ENCODE peak calls at places on chromosomes 12 and 14, in four cellular contexts. W is neural progenitor cell, F is Karpas-422, G is fibroblast of mammary gland. R is an unnamed sample.

GRCh38 chr12:39103552-39104165 is 198.3 kb upstream of the CPNE8 start:
- DNase-seq in F (peak), W (peak), G (peak), R (no peak)

GRCh38 chr12:14954269-14954668 is 7.1 kb downstream of the ARHGDIB start:
- DNase-seq in F (no peak), W (no peak), G (no peak), R (no peak)

GRCh38 chr12:127241056-127241830 is 1025.7 kb upstream of the TMEM132C start:
- DNase-seq in W (no peak), F (no peak), G (peak), R (peak)

GRCh38 chr14:24376448-24377070 is 8.6 kb downstream of the NFATC4 start:
- DNase-seq in W (peak), F (no peak), G (no peak), R (no peak)

GRCh38 chr14:44634692-44635091 is 127.6 kb upstream of the FSCB start:
- DNase-seq in G (no peak), W (no peak), F (no peak), R (no peak)

GRCh38 chr12:12599750-12600643 is 11.7 kb upstream of the CREBL2 start:
- DNase-seq in F (no peak), G (no peak), W (no peak), R (no peak)

GRCh38 chr12:117803013-117803412 is 165.8 kb downstream of the KSR2 start:
- DNase-seq in W (no peak), G (no peak), F (no peak), R (no peak)

GRCh38 chr12:124686001-124686884 is 118.8 kb upstream of the NCOR2 start:
- DNase-seq in G (peak), F (peak), W (no peak), R (no peak)

GRCh38 chr12:68487721-68488309 is 122.9 kb upstream of the RAP1B start:
- DNase-seq in W (no peak), G (no peak), F (no peak), R (no peak)

GRCh38 chr12:89539425-89540117 is 13.7 kb upstream of the POC1B start:
- DNase-seq in W (no peak), G (no peak), F (no peak), R (no peak)

GRCh38 chr12:97748298-97748697 is 285.7 kb downstream of the RMST start:
- DNase-seq in F (no peak), W (no peak), G (no peak), R (no peak)

GRCh38 chr12:68497112-68497511 is 113.6 kb upstream of the RAP1B start:
- DNase-seq in G (no peak), W (no peak), F (no peak), R (no peak)

GRCh38 chr14:88868558-88869159 is 44.2 kb downstream of the TTC8 start:
- DNase-seq in F (peak), W (no peak), G (peak), R (no peak)

GRCh38 chr12:95634622-95635621 is 83.6 kb upstream of the USP44 start:
- DNase-seq in W (no peak), F (no peak), G (no peak), R (peak)

GRCh38 chr14:66284346-66284745 is 201.8 kb upstream of the CCDC196 start:
- DNase-seq in G (peak), F (no peak), W (no peak), R (peak)

GRCh38 chr12:7693793-7694192 is 1.8 kb downstream of the GDF3 start:
- DNase-seq in W (no peak), F (no peak), G (no peak), R (no peak)

GRCh38 chr12:108797677-108798076 is 59.7 kb downstream of the SSH1 start:
- DNase-seq in F (no peak), W (no peak), G (no peak), R (no peak)

GRCh38 chr12:14836336-14837210 is 6.8 kb downstream of the ART4 start:
- DNase-seq in F (no peak), G (peak), W (no peak), R (peak)

GRCh38 chr14:64755661-64756265 is 51.5 kb downstream of the PLEKHG3 start:
- DNase-seq in G (peak), F (no peak), W (no peak), R (peak)

GRCh38 chr14:75519826-75520692 is 2.2 kb upstream of the BATF start:
- DNase-seq in W (no peak), G (peak), F (no peak), R (peak)

GRCh38 chr14:65910108-65910507 is 497.6 kb downstream of the FUT8 start:
- DNase-seq in F (no peak), W (no peak), G (peak), R (peak)

GRCh38 chr14:62289471-62289870 is 527.3 kb downstream of the SNAPC1 start:
- DNase-seq in F (no peak), W (no peak), G (peak), R (no peak)

GRCh38 chr14:56805201-56805991 is 4.9 kb downstream of the OTX2 start:
- DNase-seq in W (peak), F (no peak), G (no peak), R (no peak)

GRCh38 chr12:55746147-55746912 is 3.4 kb downstream of the GDF11 start:
- DNase-seq in F (no peak), W (no peak), G (no peak), R (no peak)

GRCh38 chr12:17802657-17803641 is 287.0 kb downstream of the RERGL start:
- DNase-seq in G (no peak), W (no peak), F (no peak), R (no peak)

GRCh38 chr14:61505815-61506809 is 184.7 kb downstream of the PRKCH start:
- DNase-seq in W (no peak), F (no peak), G (peak), R (no peak)

GRCh38 chr12:67339530-67339929 is 70.4 kb downstream of the CAND1 start:
- DNase-seq in F (no peak), W (no peak), G (no peak), R (no peak)

GRCh38 chr12:43069768-43070221 is 480.2 kb upstream of the PRICKLE1 start:
- DNase-seq in G (peak), F (no peak), W (no peak), R (no peak)

GRCh38 chr12:76123301-76124212 is 39.1 kb upstream of the NAP1L1 start:
- DNase-seq in W (peak), F (no peak), G (peak), R (no peak)

GRCh38 chr14:77059276-77059934 is 30.9 kb upstream of the IRF2BPL start:
- DNase-seq in G (peak), F (no peak), W (peak), R (peak)

GRCh38 chr14:99586761-99587462 is 17.1 kb downstream of the CCDC85C start:
- DNase-seq in F (no peak), W (no peak), G (no peak), R (no peak)

GRCh38 chr14:96956464-96957239 is 159.5 kb downstream of the VRK1 start:
- DNase-seq in G (no peak), W (no peak), F (no peak), R (no peak)

GRCh38 chr12:93819048-93819491 is 141.9 kb downstream of the CRADD start:
- DNase-seq in F (no peak), G (peak), W (no peak), R (no peak)

GRCh38 chr12:13179159-13180074 is 17.1 kb upstream of the EMP1 start:
- DNase-seq in F (peak), G (peak), W (peak), R (no peak)

GRCh38 chr12:124520258-124520657 is 47.2 kb downstream of the NCOR2 start:
- DNase-seq in W (no peak), G (peak), F (no peak), R (no peak)

GRCh38 chr12:65164244-65164643 is 5.1 kb upstream of the LEMD3 start:
- DNase-seq in G (no peak), W (no peak), F (no peak), R (no peak)

GRCh38 chr14:105314287-105315185 is at the start of gene PACS2:
- DNase-seq in F (peak), W (peak), G (peak), R (no peak)

GRCh38 chr14:105315941-105316562 is 1.5 kb downstream of the PACS2 start:
- DNase-seq in W (no peak), F (no peak), G (no peak), R (no peak)

GRCh38 chr14:105313381-105314286 is 914 bp upstream of the PACS2 start:
- DNase-seq in W (peak), G (no peak), F (no peak), R (no peak)

GRCh38 chr14:105316563-105316941 is 2.0 kb downstream of the PACS2 start:
- DNase-seq in F (no peak), W (no peak), G (no peak), R (no peak)

GRCh38 chr14:105315211-105315721 is 718 bp downstream of the PACS2 start:
- DNase-seq in G (no peak), W (peak), F (no peak), R (no peak)
- H3K4me3 ChIP-seq in G (peak), W (peak), F (peak), R (peak)

DNA sequence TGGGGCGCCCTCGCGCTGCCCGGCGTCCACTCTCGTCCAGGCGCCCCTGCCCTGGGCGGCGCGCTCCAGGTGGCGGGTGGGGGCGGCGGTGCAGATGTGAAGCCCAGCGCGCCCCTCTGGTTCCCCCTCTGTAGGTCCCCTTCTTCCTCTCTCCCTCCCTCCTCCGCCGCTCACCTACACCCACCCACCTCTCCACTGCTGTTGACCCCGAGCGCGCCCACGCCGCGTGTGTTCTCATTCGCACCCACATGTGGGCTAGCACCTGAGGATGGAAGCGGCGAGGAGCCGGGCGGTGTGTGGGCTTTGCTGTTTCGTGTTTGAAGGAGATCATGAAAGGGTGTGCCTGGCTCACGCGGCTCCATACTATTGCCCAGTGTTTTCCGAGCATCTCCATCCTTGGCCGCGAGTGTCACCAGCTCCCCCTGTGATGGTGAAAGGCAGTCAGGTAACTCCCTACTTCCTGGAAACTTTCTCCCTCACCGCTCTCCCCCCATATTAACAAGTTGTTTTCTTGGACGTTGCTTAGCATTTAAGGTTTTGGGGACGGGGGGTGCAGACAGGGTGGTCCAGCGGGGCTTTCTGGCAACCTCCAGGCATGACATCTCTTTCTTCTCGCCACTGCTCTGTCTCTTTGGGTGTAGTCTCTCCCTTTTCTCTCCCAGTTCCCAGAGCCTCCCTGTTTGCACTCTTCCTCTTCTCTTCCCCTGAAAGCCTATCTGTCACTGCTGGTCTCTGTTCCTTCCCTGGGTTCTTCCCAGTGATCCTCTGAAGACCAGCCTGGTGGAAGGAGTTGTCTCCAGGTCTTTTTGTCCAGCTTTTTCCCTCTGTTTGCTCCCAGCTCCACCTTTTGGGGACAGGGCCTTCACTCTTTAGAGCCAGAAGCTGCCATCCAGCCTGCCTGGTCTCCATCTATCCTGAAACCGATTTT is 1.6 kb downstream of the CACNA1C start:
- DNase-seq in W (peak), F (no peak), G (no peak), R (no peak)
- H3K4me3 ChIP-seq in W (peak), F (no peak), G (peak), R (peak)

DNA sequence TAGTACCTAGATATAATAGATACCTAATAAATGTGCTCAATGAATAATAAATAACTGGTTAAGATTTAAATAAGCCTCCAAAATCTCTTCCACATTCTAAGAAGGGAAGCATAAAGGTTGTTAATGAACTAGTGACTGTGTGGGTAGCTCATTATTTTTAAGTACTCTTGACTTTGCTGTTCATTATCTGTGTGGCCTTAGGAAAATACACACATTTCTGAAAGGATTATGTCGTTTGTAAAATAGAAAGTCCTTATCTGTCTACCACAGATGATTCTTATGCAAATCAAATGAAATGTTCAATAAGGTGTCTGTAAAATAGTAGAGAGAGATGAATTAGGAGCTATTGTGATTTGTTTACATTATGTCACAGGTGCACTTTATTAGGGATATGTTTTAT is 119.5 kb downstream of the LRRK2 start:
- DNase-seq in W (no peak), F (no peak), G (no peak), R (no peak)
- H3K4me3 ChIP-seq in W (no peak), F (no peak), G (no peak), R (no peak)

GRCh38 chr12:130043685-130044421 is 118.4 kb upstream of the FZD10 start:
- DNase-seq in F (no peak), W (no peak), G (no peak), R (no peak)
- H3K4me3 ChIP-seq in F (no peak), W (no peak), G (no peak), R (no peak)

GRCh38 chr12:46260153-46260912 is 8.5 kb downstream of the SLC38A1 start:
- DNase-seq in G (peak), F (no peak), W (peak), R (no peak)

GRCh38 chr12:46259071-46259470 is 9.8 kb downstream of the SLC38A1 start:
- DNase-seq in W (no peak), G (no peak), F (no peak), R (no peak)

GRCh38 chr12:46259713-46260112 is 9.1 kb downstream of the SLC38A1 start:
- DNase-seq in F (no peak), G (no peak), W (no peak), R (no peak)

GRCh38 chr12:46261658-46262057 is 7.2 kb downstream of the SLC38A1 start:
- DNase-seq in F (no peak), W (no peak), G (no peak), R (no peak)

GRCh38 chr12:46260913-46261476 is 7.8 kb downstream of the SLC38A1 start:
- DNase-seq in W (no peak), G (no peak), F (no peak), R (no peak)
- H3K4me3 ChIP-seq in W (no peak), G (no peak), F (no peak), R (no peak)

GRCh38 chr12:131831021-131831571 is 2.9 kb downstream of the MMP17 start:
- DNase-seq in G (peak), F (no peak), W (no peak), R (no peak)
- H3K4me3 ChIP-seq in G (peak), F (no peak), W (peak), R (peak)

GRCh38 chr12:33649992-33650391 is 210.4 kb upstream of the SYT10 start:
- DNase-seq in F (no peak), W (no peak), G (no peak), R (no peak)

GRCh38 chr12:33653362-33653761 is 213.7 kb upstream of the SYT10 start:
- DNase-seq in F (no peak), G (no peak), W (no peak), R (no peak)

GRCh38 chr12:33654313-33654712 is 214.7 kb upstream of the SYT10 start:
- DNase-seq in W (no peak), G (no peak), F (no peak), R (no peak)

DNA sequence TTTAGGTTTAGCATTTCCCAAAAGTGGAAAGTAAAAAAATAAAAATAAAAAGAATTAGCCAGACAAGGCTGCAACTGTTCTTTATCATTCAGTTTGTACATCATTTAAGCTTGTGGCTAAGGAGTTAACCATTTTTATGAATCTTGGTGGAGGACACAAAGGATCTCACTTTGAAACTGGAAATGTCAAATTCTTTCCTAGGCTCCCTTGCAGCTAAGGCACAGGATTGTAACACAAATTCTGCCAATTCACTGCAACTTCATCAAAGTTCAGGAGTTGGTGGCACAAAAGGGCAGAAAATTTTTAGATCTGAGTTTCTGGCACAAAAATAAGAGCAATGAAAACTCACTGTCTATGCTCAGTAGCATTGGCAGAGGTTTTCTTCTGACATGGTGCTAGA is 211.2 kb upstream of the SYT10 start:
- DNase-seq in W (no peak), F (no peak), G (no peak), R (no peak)
- H3K4me3 ChIP-seq in W (no peak), F (no peak), G (no peak), R (no peak)

GRCh38 chr12:25959069-25959961 is 833 bp downstream of the RASSF8 start:
- DNase-seq in G (peak), W (peak), F (no peak), R (peak)
- H3K4me3 ChIP-seq in G (peak), W (peak), F (peak), R (peak)

GRCh38 chr14:103514596-103515421 is 7.8 kb downstream of the CKB start:
- DNase-seq in F (no peak), W (no peak), G (no peak), R (no peak)
- H3K4me3 ChIP-seq in F (no peak), W (no peak), G (no peak), R (no peak)

GRCh38 chr12:9757433-9758025 is 3.2 kb downstream of the CD69 start:
- DNase-seq in F (no peak), W (no peak), G (no peak), R (no peak)
- H3K4me3 ChIP-seq in F (no peak), W (no peak), G (no peak), R (no peak)